ENCODE peak calls at places on chromosomes 6 and 20, in four cellular contexts. One of them, this sample, is unnamed.

GRCh38 chr6:4518506-4518905 is 257.7 kb upstream of the CDYL start:
- DNase-seq in uterus: no peak
- DNase-seq in fibroblast of lung: peak
- DNase-seq in CD4-positive, alpha-beta T cell: no peak
- DNase-seq in this sample: no peak

GRCh38 chr6:29953001-29953436 is 10.7 kb downstream of the HLA-A start:
- DNase-seq in uterus: no peak
- DNase-seq in fibroblast of lung: peak
- DNase-seq in CD4-positive, alpha-beta T cell: no peak
- DNase-seq in this sample: no peak

GRCh38 chr6:90397929-90398674 is 101.5 kb upstream of the BACH2 start:
- DNase-seq in uterus: no peak
- DNase-seq in fibroblast of lung: peak
- DNase-seq in CD4-positive, alpha-beta T cell: peak
- DNase-seq in this sample: no peak

GRCh38 chr20:32386091-32386490 is 28.0 kb downstream of the ASXL1 start:
- DNase-seq in uterus: no peak
- DNase-seq in fibroblast of lung: peak
- DNase-seq in CD4-positive, alpha-beta T cell: no peak
- DNase-seq in this sample: no peak

GRCh38 chr6:121837545-121838229 is 402.2 kb downstream of the GJA1 start:
- DNase-seq in uterus: no peak
- DNase-seq in fibroblast of lung: peak
- DNase-seq in CD4-positive, alpha-beta T cell: no peak
- DNase-seq in this sample: no peak

GRCh38 chr6:161434331-161434730 is 160.5 kb upstream of the AGPAT4 start:
- DNase-seq in uterus: no peak
- DNase-seq in fibroblast of lung: peak
- DNase-seq in CD4-positive, alpha-beta T cell: no peak
- DNase-seq in this sample: peak

GRCh38 chr6:52990342-52990741 is 4.7 kb downstream of the GSTA4 start:
- DNase-seq in uterus: no peak
- DNase-seq in fibroblast of lung: peak
- DNase-seq in CD4-positive, alpha-beta T cell: no peak
- DNase-seq in this sample: no peak

GRCh38 chr6:166541876-166542579 is 44.5 kb downstream of the RAMACL start:
- DNase-seq in uterus: no peak
- DNase-seq in fibroblast of lung: no peak
- DNase-seq in CD4-positive, alpha-beta T cell: no peak
- DNase-seq in this sample: no peak

GRCh38 chr6:34912715-34913464 is 23.8 kb downstream of the ANKS1A start:
- DNase-seq in uterus: no peak
- DNase-seq in fibroblast of lung: peak
- DNase-seq in CD4-positive, alpha-beta T cell: no peak
- DNase-seq in this sample: no peak

GRCh38 chr6:152277826-152278247 is 359.3 kb downstream of the SYNE1 start:
- DNase-seq in uterus: no peak
- DNase-seq in fibroblast of lung: no peak
- DNase-seq in CD4-positive, alpha-beta T cell: no peak
- DNase-seq in this sample: no peak

GRCh38 chr20:20083796-20084195 is 31.5 kb downstream of the CFAP61 start:
- DNase-seq in uterus: no peak
- DNase-seq in fibroblast of lung: peak
- DNase-seq in CD4-positive, alpha-beta T cell: no peak
- DNase-seq in this sample: no peak

GRCh38 chr20:36462440-36463211 is 78.7 kb upstream of the MYL9 start:
- DNase-seq in uterus: peak
- DNase-seq in fibroblast of lung: peak
- DNase-seq in CD4-positive, alpha-beta T cell: no peak
- DNase-seq in this sample: peak

GRCh38 chr6:83411731-83412130 is 19.1 kb downstream of the ME1 start:
- DNase-seq in uterus: no peak
- DNase-seq in fibroblast of lung: no peak
- DNase-seq in CD4-positive, alpha-beta T cell: no peak
- DNase-seq in this sample: no peak

GRCh38 chr20:45433316-45433715 is 17.4 kb downstream of the PIGT start:
- DNase-seq in uterus: peak
- DNase-seq in fibroblast of lung: peak
- DNase-seq in CD4-positive, alpha-beta T cell: no peak
- DNase-seq in this sample: peak

GRCh38 chr20:6827472-6827871 is 60.0 kb downstream of the BMP2 start:
- DNase-seq in uterus: no peak
- DNase-seq in fibroblast of lung: no peak
- DNase-seq in CD4-positive, alpha-beta T cell: no peak
- DNase-seq in this sample: no peak

GRCh38 chr20:4985658-4986057 is 15.7 kb downstream of the SLC23A2 start:
- DNase-seq in uterus: no peak
- DNase-seq in fibroblast of lung: no peak
- DNase-seq in CD4-positive, alpha-beta T cell: no peak
- DNase-seq in this sample: no peak

GRCh38 chr20:58374906-58375760 is 13.9 kb upstream of the VAPB start:
- DNase-seq in uterus: no peak
- DNase-seq in fibroblast of lung: peak
- DNase-seq in CD4-positive, alpha-beta T cell: no peak
- DNase-seq in this sample: no peak
- H3K27ac ChIP-seq in uterus: no peak
- H3K27ac ChIP-seq in fibroblast of lung: no peak
- H3K27ac ChIP-seq in CD4-positive, alpha-beta T cell: no peak
- H3K27ac ChIP-seq in this sample: no peak

GRCh38 chr20:34177060-34177459 is 64.2 kb upstream of the ASIP start:
- DNase-seq in uterus: no peak
- DNase-seq in fibroblast of lung: no peak
- DNase-seq in CD4-positive, alpha-beta T cell: no peak
- DNase-seq in this sample: no peak

GRCh38 chr20:34180460-34181108 is 60.6 kb upstream of the ASIP start:
- DNase-seq in uterus: no peak
- DNase-seq in fibroblast of lung: no peak
- DNase-seq in CD4-positive, alpha-beta T cell: no peak
- DNase-seq in this sample: no peak

GRCh38 chr20:34179636-34180360 is 61.4 kb upstream of the ASIP start:
- DNase-seq in uterus: no peak
- DNase-seq in fibroblast of lung: peak
- DNase-seq in CD4-positive, alpha-beta T cell: no peak
- DNase-seq in this sample: no peak

GRCh38 chr20:34185766-34186620 is 55.2 kb upstream of the ASIP start:
- DNase-seq in uterus: no peak
- DNase-seq in fibroblast of lung: no peak
- DNase-seq in CD4-positive, alpha-beta T cell: no peak
- DNase-seq in this sample: no peak

DNA sequence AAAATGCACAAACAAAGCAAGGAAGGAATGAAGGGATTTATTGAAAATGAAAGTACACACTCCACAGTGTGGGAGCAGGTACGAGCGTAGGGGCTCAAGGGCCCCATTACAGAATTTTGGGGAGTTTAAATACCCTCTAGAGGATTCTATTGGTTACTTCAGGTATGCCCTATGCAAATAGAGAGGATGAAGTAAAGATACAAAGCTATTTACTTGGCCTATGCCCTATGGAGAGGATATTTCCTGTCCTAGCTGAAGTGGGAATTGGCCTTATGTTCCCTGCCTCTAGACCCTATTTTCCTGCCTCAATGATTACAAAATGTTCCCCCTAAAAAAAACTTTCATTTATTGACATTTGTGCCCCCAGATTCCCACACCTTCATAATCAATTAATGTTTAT is 59.7 kb upstream of the ASIP start:
- DNase-seq in uterus: no peak
- DNase-seq in fibroblast of lung: no peak
- DNase-seq in CD4-positive, alpha-beta T cell: no peak
- DNase-seq in this sample: no peak
- H3K27ac ChIP-seq in uterus: no peak
- H3K27ac ChIP-seq in fibroblast of lung: no peak
- H3K27ac ChIP-seq in CD4-positive, alpha-beta T cell: no peak
- H3K27ac ChIP-seq in this sample: no peak

GRCh38 chr6:111585241-111585968 is 20.3 kb downstream of the TRAF3IP2 start:
- DNase-seq in uterus: no peak
- DNase-seq in fibroblast of lung: peak
- DNase-seq in CD4-positive, alpha-beta T cell: no peak
- DNase-seq in this sample: no peak
- H3K27ac ChIP-seq in uterus: peak
- H3K27ac ChIP-seq in fibroblast of lung: peak
- H3K27ac ChIP-seq in CD4-positive, alpha-beta T cell: no peak
- H3K27ac ChIP-seq in this sample: no peak

DNA sequence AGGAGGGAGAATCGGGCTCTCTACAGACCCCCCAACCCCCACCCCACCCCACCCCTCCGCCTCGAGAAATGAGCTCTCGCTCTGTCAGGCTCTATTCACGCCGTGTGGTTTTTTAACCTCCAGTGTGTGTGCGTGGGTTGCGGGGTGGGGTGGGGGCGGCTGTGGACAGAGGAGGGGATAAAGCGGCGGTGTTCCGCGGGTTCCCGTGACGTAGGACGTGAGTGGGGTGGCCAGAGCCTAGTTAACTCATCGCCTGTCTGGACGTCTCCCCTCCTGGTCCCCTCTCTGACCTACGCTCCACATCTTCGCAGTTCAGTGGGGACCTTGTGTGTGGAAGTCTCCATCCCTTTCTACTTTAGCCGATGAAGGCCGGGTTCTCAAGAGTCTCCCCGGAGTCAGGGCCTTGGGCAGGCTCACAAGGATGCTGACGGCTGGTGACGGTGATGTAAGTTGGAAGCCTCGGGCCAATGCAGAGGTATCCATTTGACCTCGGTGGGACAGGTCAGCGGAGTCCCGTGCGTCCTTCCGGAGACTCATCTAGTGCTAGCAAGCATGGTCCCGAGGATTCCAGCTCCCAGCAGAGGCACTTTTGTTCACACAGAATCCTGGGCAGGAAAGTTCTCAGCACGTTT is 1507.1 kb upstream of the DEFB115 start:
- DNase-seq in uterus: no peak
- DNase-seq in fibroblast of lung: no peak
- DNase-seq in CD4-positive, alpha-beta T cell: no peak
- DNase-seq in this sample: no peak
- H3K27ac ChIP-seq in uterus: no peak
- H3K27ac ChIP-seq in fibroblast of lung: no peak
- H3K27ac ChIP-seq in CD4-positive, alpha-beta T cell: no peak
- H3K27ac ChIP-seq in this sample: no peak

GRCh38 chr20:49699200-49699992 is 14.3 kb downstream of the B4GALT5 start:
- DNase-seq in uterus: no peak
- DNase-seq in fibroblast of lung: peak
- DNase-seq in CD4-positive, alpha-beta T cell: no peak
- DNase-seq in this sample: no peak
- H3K27ac ChIP-seq in uterus: no peak
- H3K27ac ChIP-seq in fibroblast of lung: no peak
- H3K27ac ChIP-seq in CD4-positive, alpha-beta T cell: no peak
- H3K27ac ChIP-seq in this sample: no peak

GRCh38 chr6:2730353-2730752 is 20.4 kb downstream of the MYLK4 start:
- DNase-seq in uterus: no peak
- DNase-seq in fibroblast of lung: no peak
- DNase-seq in CD4-positive, alpha-beta T cell: no peak
- DNase-seq in this sample: no peak

GRCh38 chr6:2732503-2733089 is 18.1 kb downstream of the MYLK4 start:
- DNase-seq in uterus: no peak
- DNase-seq in fibroblast of lung: no peak
- DNase-seq in CD4-positive, alpha-beta T cell: no peak
- DNase-seq in this sample: no peak

GRCh38 chr6:2731281-2731909 is 19.3 kb downstream of the MYLK4 start:
- DNase-seq in uterus: no peak
- DNase-seq in fibroblast of lung: peak
- DNase-seq in CD4-positive, alpha-beta T cell: no peak
- DNase-seq in this sample: no peak

GRCh38 chr6:2733324-2733723 is 17.4 kb downstream of the MYLK4 start:
- DNase-seq in uterus: no peak
- DNase-seq in fibroblast of lung: peak
- DNase-seq in CD4-positive, alpha-beta T cell: peak
- DNase-seq in this sample: peak

GRCh38 chr6:2729921-2730320 is 20.8 kb downstream of the MYLK4 start:
- DNase-seq in uterus: no peak
- DNase-seq in fibroblast of lung: no peak
- DNase-seq in CD4-positive, alpha-beta T cell: no peak
- DNase-seq in this sample: no peak
- H3K27ac ChIP-seq in uterus: no peak
- H3K27ac ChIP-seq in fibroblast of lung: no peak
- H3K27ac ChIP-seq in CD4-positive, alpha-beta T cell: no peak
- H3K27ac ChIP-seq in this sample: no peak

GRCh38 chr20:51412991-51413471 is 129.5 kb downstream of the NFATC2 start:
- DNase-seq in uterus: no peak
- DNase-seq in fibroblast of lung: no peak
- DNase-seq in CD4-positive, alpha-beta T cell: no peak
- DNase-seq in this sample: no peak
- H3K27ac ChIP-seq in uterus: no peak
- H3K27ac ChIP-seq in fibroblast of lung: no peak
- H3K27ac ChIP-seq in CD4-positive, alpha-beta T cell: no peak
- H3K27ac ChIP-seq in this sample: no peak

This sample was measured in substantia nigra.